ENCODE peak calls at places on chromosomes 12 and 14, in nine cellular contexts. J, O, Q, P, I, S, W, D and G are unnamed samples.
A peak's percentile ranks its signal among the peaks of the same experiment; 100 is the strongest.

GRCh38 chr12:32661706-32662105 is 17.4 kb upstream of the DNM1L start:
- DNase-seq in S (no peak), J (no peak), Q (no peak), D (no peak), P (no peak), I (no peak), O (no peak), W (no peak), G (no peak)

GRCh38 chr14:91284791-91285548 is 40.5 kb upstream of the GPR68 start:
- DNase-seq in S (no peak), I (no peak), W (no peak), J (no peak), Q (no peak), O (no peak), D (no peak), P (no peak), G (peak; percentile 44)

GRCh38 chr12:18808221-18808620 is 70.3 kb downstream of the CAPZA3 start:
- DNase-seq in I (no peak), Q (no peak), D (no peak), O (no peak), W (no peak), P (no peak), S (no peak), J (no peak), G (no peak)

GRCh38 chr14:61584258-61584657 is 111.1 kb upstream of the HIF1A start:
- DNase-seq in O (no peak), S (no peak), D (no peak), J (no peak), W (no peak), I (peak; percentile 60), P (no peak), Q (no peak), G (peak; percentile 94)

GRCh38 chr12:120468846-120469449 is 600 bp downstream of the SRSF9 start:
- DNase-seq in Q (peak; percentile 41), S (peak; percentile 34), O (peak; percentile 43), J (no peak), I (peak; percentile 56), W (peak; percentile 54), D (no peak), P (peak; percentile 77), G (peak; percentile 51)

GRCh38 chr14:95889236-95889979 is 12.8 kb downstream of the TUNAR start:
- DNase-seq in S (no peak), W (no peak), D (no peak), P (no peak), O (no peak), I (no peak), Q (no peak), J (no peak), G (no peak)

GRCh38 chr12:53886996-53887395 is 51.6 kb upstream of the HOXC13 start:
- DNase-seq in D (no peak), J (no peak), Q (no peak), I (no peak), O (no peak), P (no peak), W (no peak), S (no peak), G (no peak)

GRCh38 chr12:10235761-10236631 is 23.3 kb downstream of the GABARAPL1 start:
- DNase-seq in S (peak; percentile 40), Q (peak; percentile 37), O (peak; percentile 3), W (peak; percentile 40), J (no peak), D (peak; percentile 18), I (peak; percentile 76), P (peak; percentile 54), G (peak; percentile 61)

GRCh38 chr14:22939684-22940083 is 10.5 kb upstream of the PRMT5 start:
- DNase-seq in W (no peak), I (peak; percentile 28), J (no peak), P (no peak), S (no peak), Q (no peak), O (no peak), D (no peak), G (peak; percentile 85)

GRCh38 chr12:126389215-126389841 is 1324.1 kb downstream of the AACS start:
- DNase-seq in W (no peak), Q (no peak), D (no peak), O (no peak), S (no peak), I (no peak), P (no peak), J (no peak), G (peak; percentile 8)

GRCh38 chr14:72906879-72907278 is 13.0 kb upstream of the DPF3 start:
- DNase-seq in O (no peak), Q (no peak), P (no peak), I (no peak), D (no peak), J (no peak), W (no peak), S (no peak), G (peak; percentile 41)

GRCh38 chr12:122851820-122852219 is 16.6 kb downstream of the HIP1R start:
- DNase-seq in W (no peak), O (no peak), J (no peak), S (no peak), P (no peak), I (peak; percentile 72), Q (no peak), D (no peak), G (peak; percentile 97)

GRCh38 chr14:67221248-67221981 is 19.8 kb upstream of the PALS1 start:
- DNase-seq in J (no peak), D (no peak), S (no peak), O (no peak), Q (no peak), I (peak; percentile 62), W (no peak), P (no peak), G (peak; percentile 68)

GRCh38 chr12:128258866-128259555 is 8.0 kb upstream of the TMEM132C start:
- DNase-seq in J (no peak), S (no peak), P (no peak), I (no peak), W (no peak), Q (no peak), D (no peak), O (peak; percentile 19), G (no peak)

GRCh38 chr14:99518441-99519346 is 37.5 kb downstream of the CCNK start:
- DNase-seq in I (peak; percentile 72), W (peak; percentile 84), P (peak; percentile 89), D (peak; percentile 19), Q (peak; percentile 70), S (peak; percentile 79), J (peak; percentile 84), O (peak; percentile 6), G (peak; percentile 57)

GRCh38 chr14:76759589-76759988 is 1.7 kb upstream of the VASH1 start:
- DNase-seq in I (no peak), P (no peak), Q (peak; percentile 40), D (no peak), J (no peak), S (no peak), O (no peak), W (no peak), G (no peak)

GRCh38 chr12:110661337-110661972 is 27.5 kb downstream of the HVCN1 start:
- DNase-seq in O (no peak), I (no peak), S (peak; percentile 47), Q (no peak), P (peak; percentile 70), W (peak; percentile 43), J (no peak), D (peak; percentile 90), G (no peak)

GRCh38 chr12:124809878-124810277 is 53.8 kb downstream of the SCARB1 start:
- DNase-seq in P (no peak), S (no peak), W (no peak), D (no peak), O (no peak), I (no peak), Q (no peak), J (no peak), G (peak; percentile 81)

GRCh38 chr12:84508943-84509342 is 403.7 kb downstream of the SLC6A15 start:
- DNase-seq in I (no peak), Q (no peak), W (no peak), D (no peak), S (peak; percentile 57), J (no peak), P (no peak), O (no peak), G (peak; percentile 61)

GRCh38 chr14:105197274-105197673 is 16.2 kb upstream of the NUDT14 start:
- DNase-seq in J (no peak), O (no peak), W (no peak), D (no peak), S (no peak), P (no peak), I (peak; percentile 74), Q (peak; percentile 69), G (peak; percentile 82)

GRCh38 chr14:100609941-100610391 is 22.7 kb upstream of the BEGAIN start:
- DNase-seq in J (no peak), O (no peak), W (no peak), P (no peak), S (no peak), I (no peak), D (no peak), Q (no peak), G (no peak)